ENCODE peak calls at places on chromosomes 13 and 19, in six cellular contexts. S, M, I, F, J and C are unnamed samples. For H3K9me3, the result is how much of the 10 kb centered on the place peaks cover.

GRCh38 chr19:40762754-40763153 is 11.8 kb downstream of the SNRPA start:
- DNase-seq in M (no peak), S (no peak), J (no peak), I (no peak), F (no peak), C (no peak)

GRCh38 chr13:30466841-30467252 is 1.1 kb upstream of the HMGB1 start:
- DNase-seq in S (no peak), I (no peak), F (peak), J (no peak), M (peak), C (no peak)

GRCh38 chr19:1171755-1172352 is 2.2 kb downstream of the SBNO2 start:
- DNase-seq in M (no peak), J (peak), I (peak), S (peak), F (no peak), C (no peak)

GRCh38 chr13:99986751-99987150 is 5.2 kb downstream of the ZIC2 start:
- DNase-seq in J (no peak), I (no peak), M (no peak), F (no peak), S (no peak), C (no peak)

GRCh38 chr13:57114945-57115344 is 25.8 kb upstream of the PRR20A start:
- DNase-seq in S (no peak), F (no peak), M (no peak), J (no peak), I (no peak), C (no peak)

GRCh38 chr13:50893211-50893852 is 16.3 kb upstream of the RNASEH2B start:
- DNase-seq in J (no peak), I (no peak), S (no peak), M (peak), F (peak), C (peak)

GRCh38 chr19:47391510-47392223 is 27.7 kb downstream of the MEIS3 start:
- DNase-seq in S (peak), F (peak), J (peak), M (peak), I (peak), C (peak)

GRCh38 chr13:73835138-73835721 is 299.0 kb downstream of the KLF12 start:
- DNase-seq in M (peak), I (no peak), F (no peak), S (no peak), J (no peak), C (peak)

GRCh38 chr13:99356216-99357089 is 49.3 kb upstream of the GPR183 start:
- DNase-seq in I (no peak), M (peak), F (peak), J (no peak), S (no peak), C (peak)

GRCh38 chr19:55597493-55597892 is 1.8 kb downstream of the FIZ1 start:
- DNase-seq in M (no peak), J (no peak), I (no peak), F (no peak), S (peak), C (no peak)

GRCh38 chr13:44293908-44294735 is 79.5 kb upstream of the SERP2 start:
- DNase-seq in J (no peak), F (no peak), S (no peak), I (no peak), M (peak), C (no peak)

GRCh38 chr13:44191504-44192171 is 182.0 kb upstream of the SERP2 start:
- DNase-seq in I (peak), S (no peak), J (no peak), F (peak), M (peak), C (peak)

GRCh38 chr13:36979361-36980040 is 19.6 kb downstream of the ALG5 start:
- DNase-seq in S (no peak), J (no peak), I (no peak), F (no peak), M (peak), C (no peak)

GRCh38 chr19:18091217-18091608 is 4.5 kb upstream of the IL12RB1 start:
- DNase-seq in M (no peak), J (peak), S (peak), F (peak), I (no peak), C (peak)

GRCh38 chr13:73777134-73777533 is 357.1 kb downstream of the KLF12 start:
- DNase-seq in J (no peak), S (no peak), F (no peak), M (no peak), I (no peak), C (no peak)

GRCh38 chr13:61316647-61317046 is 99.0 kb downstream of the PCDH20 start:
- DNase-seq in M (no peak), I (no peak), S (no peak), J (no peak), F (no peak), C (no peak)

GRCh38 chr19:49331616-49332055 is 3.6 kb upstream of the CD37 start:
- DNase-seq in I (peak), F (peak), J (no peak), S (no peak), M (peak), C (peak)

GRCh38 chr13:37139356-37139755 is 33.9 kb upstream of the CSNK1A1L start:
- DNase-seq in S (no peak), F (no peak), I (no peak), J (no peak), M (no peak), C (no peak)

DNA sequence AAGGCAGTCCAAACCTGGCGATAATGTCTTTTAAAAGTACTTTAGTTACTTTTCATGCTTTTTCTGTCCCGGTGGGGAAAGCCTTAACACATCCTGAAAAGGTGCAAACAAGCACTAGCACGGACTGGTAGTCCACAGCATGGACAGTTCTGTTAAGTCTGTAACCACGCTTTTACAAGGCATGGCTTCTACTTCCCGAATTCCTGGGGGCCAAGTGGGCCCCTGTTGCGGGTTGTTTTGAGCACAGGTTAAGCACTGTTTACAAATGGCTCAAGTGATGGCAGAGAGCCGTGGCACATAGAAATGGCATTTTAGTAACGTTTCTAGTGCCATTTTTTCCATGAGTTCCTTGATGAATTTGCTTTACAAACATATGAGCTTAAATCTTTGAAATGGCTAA is 37.6 kb downstream of the ZNF493 start:
- DNase-seq in J (no peak), S (no peak), I (no peak), M (no peak), F (no peak), C (no peak)
- H3K9me3 ChIP-seq in J (under half), S (under half), I (under half), M (under half), F (under half), C (under half)

DNA sequence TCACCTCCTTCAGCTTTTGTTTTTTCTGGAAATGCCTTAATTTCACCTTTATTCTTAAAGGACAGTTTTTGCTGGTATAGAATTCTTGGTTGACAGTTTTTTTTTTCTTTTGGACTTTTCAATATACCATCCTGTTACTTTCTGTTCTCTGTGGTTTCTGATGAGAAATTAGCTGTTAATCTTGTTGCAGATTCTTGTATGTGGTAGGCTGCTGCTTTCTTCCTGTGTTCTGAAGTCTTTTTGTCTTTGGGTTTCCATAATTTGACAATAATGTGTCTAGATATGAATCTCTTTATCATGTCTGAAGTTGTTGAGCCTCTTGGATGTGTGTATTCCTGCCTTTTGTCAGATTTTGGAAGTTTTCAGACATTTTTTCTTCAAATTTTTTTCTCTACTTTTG is 12.0 kb downstream of the ZNF283 start:
- DNase-seq in S (no peak), M (no peak), I (no peak), F (no peak), J (no peak), C (no peak)
- H3K9me3 ChIP-seq in S (under half), M (half or more), I (under half), F (under half), J (under half), C (under half)

GRCh38 chr19:23365222-23365621 is 30.0 kb downstream of the ZNF91 start:
- DNase-seq in F (no peak), I (no peak), M (no peak), J (no peak), S (no peak), C (no peak)
- H3K9me3 ChIP-seq in F (half or more), I (under half), M (half or more), J (under half), S (under half), C (under half)

GRCh38 chr19:29380581-29380980 is 145.2 kb upstream of the VSTM2B start:
- DNase-seq in S (no peak), I (no peak), J (peak), F (no peak), M (no peak), C (no peak)

GRCh38 chr19:29379257-29379986 is 146.4 kb upstream of the VSTM2B start:
- DNase-seq in J (no peak), M (no peak), F (no peak), I (no peak), S (no peak), C (no peak)

GRCh38 chr19:29376855-29377354 is 148.9 kb upstream of the VSTM2B start:
- DNase-seq in J (no peak), M (no peak), I (no peak), S (no peak), F (no peak), C (no peak)

GRCh38 chr19:29378543-29379105 is 147.2 kb upstream of the VSTM2B start:
- DNase-seq in S (no peak), F (no peak), M (no peak), J (no peak), I (no peak), C (no peak)

DNA sequence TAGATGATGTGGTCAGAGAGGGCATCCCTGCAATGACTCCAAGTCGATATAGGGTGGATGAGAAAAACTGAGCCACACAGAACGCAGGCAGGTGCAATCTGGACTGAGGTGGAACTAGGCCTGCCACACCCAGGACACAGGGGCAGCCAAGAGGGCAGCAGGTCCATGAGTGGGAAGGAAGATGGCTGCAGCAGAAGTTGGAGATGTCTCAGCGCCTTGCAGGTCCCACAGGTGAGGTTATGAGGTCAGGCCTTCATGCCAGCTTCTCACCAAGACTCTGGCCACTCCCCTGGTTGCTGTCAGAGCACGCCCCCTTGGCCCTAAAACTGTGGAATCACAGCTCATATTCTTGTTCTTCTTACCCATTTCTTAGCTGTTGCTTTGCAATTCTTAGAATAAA is 147.7 kb upstream of the VSTM2B start:
- DNase-seq in I (no peak), J (peak), M (no peak), F (no peak), S (no peak), C (no peak)
- H3K9me3 ChIP-seq in I (under half), J (under half), M (under half), F (under half), S (under half), C (under half)

DNA sequence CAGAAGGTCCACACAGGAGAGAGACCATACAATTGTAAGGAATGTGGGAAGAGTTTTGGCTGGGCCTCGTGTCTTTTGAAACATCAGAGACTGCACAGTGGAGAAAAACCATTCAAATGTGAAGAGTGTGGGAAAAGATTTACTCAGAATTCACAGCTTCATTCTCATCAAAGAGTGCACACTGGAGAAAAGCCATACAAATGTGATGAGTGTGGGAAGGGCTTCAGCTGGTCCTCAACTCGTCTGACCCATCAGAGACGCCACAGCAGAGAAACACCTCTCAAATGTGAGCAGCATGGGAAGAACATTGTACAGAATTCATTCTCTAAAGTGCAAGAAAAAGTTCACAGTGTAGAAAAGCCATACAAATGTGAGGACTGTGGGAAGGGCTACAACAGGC is 5.4 kb upstream of the ZNF225 start:
- DNase-seq in S (no peak), I (no peak), M (no peak), J (no peak), F (no peak), C (no peak)
- H3K9me3 ChIP-seq in S (under half), I (under half), M (under half), J (under half), F (under half), C (under half)

DNA sequence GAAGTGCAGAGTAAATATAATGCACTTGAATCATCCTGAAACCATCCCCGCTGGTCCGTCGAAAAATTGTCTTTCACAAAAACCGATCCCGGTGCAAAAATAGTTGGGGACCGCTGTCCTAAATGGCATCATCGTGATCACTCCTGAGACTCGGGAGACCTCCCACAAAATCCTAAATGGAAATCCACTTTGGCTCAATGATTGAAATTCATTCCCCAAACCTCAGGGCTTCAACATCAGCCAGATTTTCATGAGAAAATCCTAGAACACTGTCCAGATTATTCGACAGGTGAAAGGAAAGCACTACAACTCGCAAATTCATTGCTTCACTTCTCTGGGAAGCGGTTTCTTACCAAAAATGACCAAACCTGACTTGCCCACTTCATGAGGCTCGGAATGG is 335.3 kb upstream of the ZNF507 start:
- DNase-seq in F (no peak), S (no peak), J (no peak), M (no peak), I (no peak), C (no peak)
- H3K9me3 ChIP-seq in F (under half), S (under half), J (under half), M (under half), I (under half), C (under half)

DNA sequence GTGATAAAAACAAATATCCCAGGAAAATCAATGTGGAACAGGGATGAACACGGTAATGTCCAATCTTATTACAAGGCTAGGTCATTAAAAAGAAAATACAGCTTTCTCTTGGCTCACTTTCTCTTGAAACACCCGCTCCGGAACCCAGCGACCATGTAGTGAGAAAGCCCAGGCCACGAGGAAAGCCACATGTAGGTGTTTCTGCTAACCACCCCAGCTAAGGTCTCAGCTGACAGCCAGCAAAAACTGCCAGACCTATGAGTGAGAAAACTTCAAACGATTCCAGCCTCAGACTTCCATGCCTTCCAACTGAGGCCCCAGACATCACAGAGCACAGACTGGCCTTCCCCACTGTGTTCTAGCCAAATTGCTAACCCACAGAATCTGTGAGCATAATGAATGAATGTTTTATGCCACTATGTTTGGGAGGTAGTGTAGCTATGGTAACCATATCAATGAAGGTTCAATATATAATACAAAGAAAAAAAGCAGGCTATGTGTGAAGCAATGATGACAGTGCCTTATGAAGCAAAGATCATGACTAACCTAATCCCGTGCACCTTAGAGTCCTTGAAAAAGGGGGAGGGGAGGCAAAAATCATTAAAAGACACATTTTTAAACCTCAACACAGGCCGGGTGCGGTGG is 11.9 kb upstream of the TPTE2 start:
- DNase-seq in S (no peak), J (no peak), F (no peak), I (no peak), M (no peak), C (no peak)
- H3K9me3 ChIP-seq in S (under half), J (under half), F (under half), I (under half), M (under half), C (under half)

DNA sequence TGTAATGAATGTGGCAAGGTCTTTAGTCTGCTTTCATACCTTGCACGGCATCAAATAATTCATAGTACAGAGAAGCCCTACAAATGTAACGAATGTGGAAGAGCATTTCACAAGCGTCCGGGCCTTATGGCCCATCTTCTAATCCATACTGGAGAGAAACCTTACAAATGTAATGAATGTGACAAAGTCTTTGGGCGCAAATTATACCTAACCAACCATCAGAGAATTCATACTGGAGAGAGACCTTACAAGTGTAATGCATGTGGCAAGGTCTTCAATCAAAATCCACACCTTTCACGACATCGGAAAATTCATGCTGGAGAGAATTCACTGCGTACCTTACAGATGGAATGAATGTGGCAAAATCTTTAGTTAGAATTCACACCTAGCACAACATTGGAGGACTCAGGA is 3.3 kb upstream of the ZNF880 start:
- DNase-seq in S (no peak), M (no peak), J (no peak), I (no peak), F (no peak), C (no peak)
- H3K9me3 ChIP-seq in S (under half), M (half or more), J (under half), I (under half), F (under half), C (under half)